ENCODE peak calls at places on chromosomes 13 and 19, in four cellular contexts. Z is HepG2, J is GM12878, E is K562. B is an unnamed sample.
A peak's percentile ranks its signal among the peaks of the same experiment; 100 is the strongest.

GRCh38 chr19:31113250-31113685 is 236.0 kb downstream of the TSHZ3 start:
- DNase-seq in J (no peak), Z (no peak), E (no peak), B (no peak)

GRCh38 chr19:10009269-10009665 is 1.0 kb downstream of the COL5A3 start:
- DNase-seq in E (peak; percentile 89), Z (no peak), J (no peak), B (peak; percentile 87)

GRCh38 chr13:39273953-39274352 is 235.7 kb downstream of the NHLRC3 start:
- DNase-seq in J (no peak), E (no peak), Z (no peak), B (peak; percentile 55)

GRCh38 chr19:3573162-3573857 is 566 bp downstream of the HMG20B start:
- DNase-seq in E (no peak), J (no peak), Z (no peak), B (peak; percentile 51)

GRCh38 chr13:65112123-65113075 is 2117.7 kb downstream of the PCDH9 start:
- DNase-seq in E (no peak), J (no peak), Z (no peak), B (no peak)

GRCh38 chr19:8192227-8192820 is 16.8 kb upstream of the CERS4 start:
- DNase-seq in E (no peak), J (no peak), Z (no peak), B (peak; percentile 69)

GRCh38 chr13:114328034-114328433 is 13.7 kb downstream of the CHAMP1 start:
- DNase-seq in J (no peak), E (no peak), Z (no peak), B (peak; percentile 54)

GRCh38 chr13:26941345-26942174 is 181.0 kb upstream of the GPR12 start:
- DNase-seq in J (no peak), E (no peak), Z (no peak), B (no peak)

GRCh38 chr19:11092181-11092538 is 2.9 kb downstream of the LDLR start:
- DNase-seq in Z (peak; percentile 92), E (no peak), J (no peak), B (no peak)

GRCh38 chr19:16385296-16385695 is 60.7 kb downstream of the KLF2 start:
- DNase-seq in Z (no peak), J (no peak), E (no peak), B (no peak)

GRCh38 chr19:11693505-11694499 is 44.9 kb downstream of the ZNF823 start:
- DNase-seq in Z (peak; percentile 85), E (no peak), J (no peak), B (peak; percentile 85)

GRCh38 chr19:48964205-48965032 is 690 bp upstream of the FTL start:
- DNase-seq in Z (peak; percentile 34), E (no peak), J (no peak), B (peak; percentile 82)

GRCh38 chr13:37448072-37448471 is 150.5 kb downstream of the POSTN start:
- DNase-seq in J (no peak), Z (no peak), E (no peak), B (no peak)

GRCh38 chr19:33379151-33379829 is 5.8 kb downstream of the CEBPG start:
- DNase-seq in Z (no peak), E (no peak), J (no peak), B (no peak)

GRCh38 chr19:10270180-10270615 is 722 bp upstream of the ICAM1 start:
- DNase-seq in Z (no peak), J (no peak), E (peak; percentile 48), B (peak; percentile 47)

GRCh38 chr19:7482584-7483439 is 6.0 kb downstream of the PEX11G start:
- DNase-seq in Z (no peak), E (peak; percentile 93), J (no peak), B (peak; percentile 97)

GRCh38 chr19:48556825-48557224 is 4.9 kb downstream of the SULT2B1 start:
- DNase-seq in Z (no peak), J (no peak), E (no peak), B (no peak)

GRCh38 chr13:23715762-23716235 is 145.6 kb downstream of the TNFRSF19 start:
- DNase-seq in Z (peak; percentile 62), E (peak; percentile 36), J (no peak), B (peak; percentile 74)

GRCh38 chr19:4806384-4806783 is 14.8 kb downstream of the FEM1A start:
- DNase-seq in J (no peak), E (no peak), Z (no peak), B (no peak)

GRCh38 chr13:112885782-112886268 is 83.2 kb upstream of the MCF2L start:
- DNase-seq in Z (peak; percentile 71), J (no peak), E (peak; percentile 55), B (peak; percentile 87)

GRCh38 chr13:55654243-55654642 is 1486.5 kb upstream of the PRR20A start:
- DNase-seq in J (no peak), Z (no peak), E (no peak), B (peak; percentile 31)

GRCh38 chr19:55112781-55113569 is 4.5 kb downstream of the PPP1R12C start:
- DNase-seq in Z (no peak), J (no peak), E (peak; percentile 54), B (peak; percentile 76)

GRCh38 chr13:100547805-100548204 is 40.8 kb downstream of the GGACT start:
- DNase-seq in J (no peak), Z (no peak), E (no peak), B (no peak)

GRCh38 chr13:42732073-42732472 is 49.3 kb upstream of the FAM216B start:
- DNase-seq in J (no peak), Z (no peak), E (no peak), B (peak; percentile 63)

GRCh38 chr13:76049397-76049746 is 413.2 kb downstream of the LMO7 start:
- DNase-seq in Z (no peak), J (no peak), E (no peak), B (no peak)

GRCh38 chr13:76053181-76053580 is 417.1 kb downstream of the LMO7 start:
- DNase-seq in J (no peak), E (no peak), Z (no peak), B (no peak)

GRCh38 chr13:76048126-76048525 is 412.0 kb downstream of the LMO7 start:
- DNase-seq in E (no peak), Z (no peak), J (no peak), B (no peak)

GRCh38 chr13:76043882-76044281 is 407.8 kb downstream of the LMO7 start:
- DNase-seq in E (no peak), Z (no peak), J (no peak), B (no peak)

GRCh38 chr13:76048675-76049396 is 412.7 kb downstream of the LMO7 start:
- DNase-seq in E (no peak), Z (no peak), J (no peak), B (no peak)
- TF ChIP-seq JUNB in E (no peak), Z (no peak), J (no peak), B (no peak)

GRCh38 chr13:40484981-40485380 is 181.5 kb downstream of the FOXO1 start:
- DNase-seq in J (no peak), E (no peak), Z (no peak), B (no peak)
- H3K4me1 ChIP-seq in J (peaks cover 19% of the 10 kb centered on the region), E (no peaks in the 10 kb centered on the region), Z (peaks cover 63% of the 10 kb centered on the region), B (peaks cover 16% of the 10 kb centered on the region)

DNA sequence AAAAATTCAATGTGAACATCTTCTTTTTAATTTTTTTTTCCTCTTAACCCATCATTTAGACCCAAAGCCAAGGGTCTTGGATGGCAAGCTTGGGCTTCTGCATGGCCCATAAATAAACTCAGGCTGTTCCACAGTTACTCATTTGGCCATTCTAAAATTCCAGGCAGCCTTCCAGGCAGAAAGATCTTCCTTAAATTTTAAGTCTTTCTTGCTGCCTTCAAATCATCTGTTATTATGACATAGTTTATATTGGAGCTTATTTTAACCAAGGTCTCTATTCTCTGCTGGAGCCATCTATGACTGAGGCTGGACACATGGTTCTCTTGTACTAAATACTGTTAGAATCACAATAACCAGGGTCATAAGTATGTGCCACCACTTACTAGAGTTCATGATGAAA is 317.3 kb upstream of the MAB21L1 start:
- DNase-seq in Z (no peak), E (no peak), J (no peak), B (no peak)
- TF ChIP-seq POLR2AphosphoS5 in Z (no peak), E (no peak), J (no peak), B (no peak)

DNA sequence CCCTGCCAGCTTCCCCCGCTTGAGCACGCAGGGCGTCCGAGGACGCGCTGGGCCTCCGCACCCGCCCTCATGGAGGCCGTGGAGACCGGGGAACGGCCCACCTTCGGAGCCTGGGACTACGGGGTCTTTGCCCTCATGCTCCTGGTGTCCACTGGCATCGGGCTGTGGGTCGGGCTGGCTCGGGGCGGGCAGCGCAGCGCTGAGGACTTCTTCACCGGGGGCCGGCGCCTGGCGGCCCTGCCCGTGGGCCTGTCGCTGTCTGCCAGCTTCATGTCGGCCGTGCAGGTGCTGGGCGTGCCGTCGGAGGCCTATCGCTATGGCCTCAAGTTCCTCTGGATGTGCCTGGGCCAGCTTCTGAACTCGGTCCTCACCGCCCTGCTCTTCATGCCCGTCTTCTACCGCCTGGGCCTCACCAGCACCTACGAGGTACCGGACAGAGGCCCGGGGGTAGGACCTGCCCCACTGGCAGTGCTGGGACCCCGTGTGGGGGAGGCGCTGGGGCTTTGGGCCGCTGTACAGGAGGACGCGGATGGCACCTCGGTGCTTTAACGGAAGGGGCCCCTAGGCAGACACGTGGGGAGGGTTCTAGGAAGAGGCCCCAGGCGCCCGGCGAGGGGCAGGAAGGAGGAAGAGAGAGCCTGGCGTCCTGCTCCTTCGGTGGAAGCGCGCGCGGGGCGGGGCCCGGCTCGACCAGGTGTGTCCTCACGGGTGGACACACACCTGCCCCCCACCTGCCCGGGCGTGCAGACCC is 681 bp downstream of the SLC5A5 start:
- DNase-seq in J (no peak), E (no peak), Z (no peak), B (peak; percentile 39)
- TF ChIP-seq JUNB in J (no peak), E (no peak), Z (no peak), B (no peak)

GRCh38 chr19:1272423-1273262 is 2.7 kb upstream of the FAM174C start:
- DNase-seq in Z (no peak), E (no peak), J (no peak), B (no peak)

GRCh38 chr19:1270168-1270853 is 1.2 kb downstream of the CIRBP start:
- DNase-seq in J (no peak), Z (no peak), E (no peak), B (peak; percentile 17)

GRCh38 chr19:1273263-1274041 is 1.9 kb upstream of the FAM174C start:
- DNase-seq in Z (no peak), J (no peak), E (no peak), B (no peak)

GRCh38 chr19:1270854-1271527 is 1.9 kb downstream of the CIRBP start:
- DNase-seq in Z (no peak), J (no peak), E (no peak), B (no peak)

DNA sequence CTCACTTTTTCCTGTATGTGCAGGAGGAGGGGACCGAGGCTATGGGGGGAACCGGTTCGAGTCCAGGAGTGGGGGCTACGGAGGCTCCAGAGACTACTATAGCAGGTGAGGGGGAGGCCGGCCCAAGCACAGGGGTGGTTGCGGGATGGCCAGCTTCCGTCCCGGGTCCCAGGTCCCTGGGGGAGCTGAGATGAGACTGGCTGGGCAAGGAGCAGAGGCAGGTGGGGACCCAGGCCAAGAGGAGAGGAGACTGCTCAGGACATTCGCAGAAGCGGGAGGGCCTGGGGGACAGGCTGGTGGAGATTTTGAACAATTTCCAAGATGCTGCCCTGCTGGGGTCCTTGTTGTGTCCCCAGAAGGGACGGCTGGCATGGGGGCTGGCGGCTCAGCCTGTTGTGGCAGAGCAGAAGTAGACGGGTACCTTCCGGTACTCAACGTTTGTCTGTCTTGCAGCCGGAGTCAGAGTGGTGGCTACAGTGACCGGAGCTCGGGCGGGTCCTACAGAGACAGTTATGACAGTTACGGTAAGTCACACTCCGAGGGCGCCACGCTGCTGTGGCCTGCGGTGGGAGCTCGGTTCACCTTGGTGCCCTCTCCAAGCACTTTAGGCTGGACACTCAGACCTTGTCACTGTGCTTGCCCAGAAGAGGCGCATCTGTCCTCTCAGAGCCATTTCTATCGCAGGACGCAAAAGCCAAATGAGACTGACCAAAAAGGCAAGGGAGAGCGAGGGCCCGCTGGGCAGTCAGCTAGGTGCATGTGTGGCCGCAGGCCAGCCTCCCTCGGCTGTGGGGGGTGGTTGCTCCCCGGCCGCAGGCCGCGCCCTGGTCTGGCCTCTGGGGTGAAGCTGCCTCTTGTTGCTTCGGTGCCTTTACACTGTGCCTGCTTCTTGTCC is 2.6 kb downstream of the CIRBP start:
- DNase-seq in J (no peak), E (no peak), Z (no peak), B (no peak)
- H3K4me1 ChIP-seq in J (peaks cover 36% of the 10 kb centered on the region), E (peaks cover 98% of the 10 kb centered on the region), Z (peaks cover 84% of the 10 kb centered on the region), B (peaks cover 43% of the 10 kb centered on the region)

B was measured in GM23338.